ENCODE peak calls at places on chromosomes 1 and 21, in nine cellular contexts. O is retinal pigment epithelial cell; H is psoas muscle; Y is CD8-positive, alpha-beta memory T cell; L is fibroblast of mammary gland; I is body of pancreas; A is A549; B is cardiac fibroblast; P is CD4-positive, alpha-beta memory T cell. R is an unnamed sample.

GRCh38 chr1:244970236-244970652 is 105.9 kb upstream of the HNRNPU start:
- DNase-seq in O (peak), H (peak), Y (no peak), L (peak), I (peak), A (peak), B (no peak), P (peak), R (peak)

GRCh38 chr1:3283849-3284248 is 170.6 kb upstream of the ARHGEF16 start:
- DNase-seq in O (no peak), H (no peak), Y (no peak), L (no peak), I (peak), A (no peak), B (peak), P (no peak), R (no peak)

GRCh38 chr1:117096871-117097842 is 24.4 kb downstream of the TRIM45 start:
- DNase-seq in O (peak), H (no peak), Y (no peak), L (peak), I (no peak), A (no peak), B (peak), P (no peak), R (no peak)

GRCh38 chr1:60281360-60281932 is 207.9 kb upstream of the C1orf87 start:
- DNase-seq in O (peak), H (peak), Y (no peak), L (peak), I (peak), A (peak), B (peak), P (peak), R (peak)

GRCh38 chr1:39228263-39228662 is 23.8 kb downstream of the MACF1 start:
- DNase-seq in O (no peak), H (no peak), Y (no peak), L (no peak), I (no peak), A (no peak), B (no peak), P (no peak), R (no peak)

GRCh38 chr1:44884746-44885145 is 41.7 kb upstream of the PTCH2 start:
- DNase-seq in O (no peak), H (no peak), Y (no peak), L (peak), I (no peak), A (no peak), B (peak), P (no peak), R (no peak)

GRCh38 chr1:29531596-29531995 is 295.3 kb downstream of the PTPRU start:
- DNase-seq in O (no peak), H (no peak), Y (no peak), L (no peak), I (no peak), A (no peak), B (no peak), P (no peak), R (no peak)

GRCh38 chr1:95547000-95547399 is 313.0 kb downstream of the RWDD3 start:
- DNase-seq in O (no peak), H (no peak), Y (no peak), L (no peak), I (no peak), A (no peak), B (no peak), P (no peak), R (peak)

GRCh38 chr1:202968895-202969295 is 1.8 kb upstream of the CYB5R1 start:
- DNase-seq in O (no peak), H (peak), Y (peak), L (peak), I (peak), A (peak), B (peak), P (peak), R (peak)

GRCh38 chr21:38716942-38717341 is 88.8 kb upstream of the ETS2 start:
- DNase-seq in O (no peak), H (no peak), Y (no peak), L (peak), I (no peak), A (no peak), B (no peak), P (no peak), R (peak)

GRCh38 chr1:25549273-25550154 is 6.1 kb downstream of the LDLRAP1 start:
- DNase-seq in O (no peak), H (no peak), Y (peak), L (peak), I (peak), A (no peak), B (peak), P (peak), R (peak)

GRCh38 chr1:155126494-155127104 is 1.1 kb upstream of the EFNA1 start:
- DNase-seq in O (no peak), H (no peak), Y (peak), L (no peak), I (peak), A (peak), B (peak), P (peak), R (peak)

GRCh38 chr1:1044455-1044854 is 24.5 kb downstream of the AGRN start:
- DNase-seq in O (no peak), H (no peak), Y (no peak), L (no peak), I (no peak), A (no peak), B (no peak), P (no peak), R (no peak)

GRCh38 chr1:88608139-88608943 is 75.7 kb upstream of the PKN2 start:
- DNase-seq in O (no peak), H (no peak), Y (peak), L (peak), I (no peak), A (peak), B (peak), P (peak), R (peak)

GRCh38 chr1:94919241-94920030 is 7.5 kb downstream of the CNN3 start:
- DNase-seq in O (no peak), H (no peak), Y (no peak), L (no peak), I (no peak), A (no peak), B (no peak), P (no peak), R (peak)

GRCh38 chr21:35581640-35582039 is 478.7 kb downstream of the SETD4 start:
- DNase-seq in O (no peak), H (no peak), Y (no peak), L (no peak), I (no peak), A (no peak), B (no peak), P (no peak), R (no peak)
- H3K4me3 ChIP-seq in O (no peak), H (no peak), Y (no peak), L (no peak), I (no peak), A (no peak), B (no peak), P (no peak), R (no peak)

GRCh38 chr1:150877220-150877516 is 769 bp upstream of the ARNT start:
- DNase-seq in O (no peak), H (no peak), Y (no peak), L (no peak), I (no peak), A (peak), B (no peak), P (no peak), R (no peak)
- H3K4me3 ChIP-seq in O (peak), H (peak), Y (peak), L (peak), I (no peak), A (peak), B (no peak), P (peak), R (peak)

GRCh38 chr1:236603896-236604217 is 459 bp downstream of the HEATR1 start:
- DNase-seq in O (no peak), H (no peak), Y (no peak), L (peak), I (no peak), A (peak), B (peak), P (no peak), R (peak)
- H3K4me3 ChIP-seq in O (peak), H (peak), Y (peak), L (peak), I (peak), A (peak), B (peak), P (peak), R (peak)

DNA sequence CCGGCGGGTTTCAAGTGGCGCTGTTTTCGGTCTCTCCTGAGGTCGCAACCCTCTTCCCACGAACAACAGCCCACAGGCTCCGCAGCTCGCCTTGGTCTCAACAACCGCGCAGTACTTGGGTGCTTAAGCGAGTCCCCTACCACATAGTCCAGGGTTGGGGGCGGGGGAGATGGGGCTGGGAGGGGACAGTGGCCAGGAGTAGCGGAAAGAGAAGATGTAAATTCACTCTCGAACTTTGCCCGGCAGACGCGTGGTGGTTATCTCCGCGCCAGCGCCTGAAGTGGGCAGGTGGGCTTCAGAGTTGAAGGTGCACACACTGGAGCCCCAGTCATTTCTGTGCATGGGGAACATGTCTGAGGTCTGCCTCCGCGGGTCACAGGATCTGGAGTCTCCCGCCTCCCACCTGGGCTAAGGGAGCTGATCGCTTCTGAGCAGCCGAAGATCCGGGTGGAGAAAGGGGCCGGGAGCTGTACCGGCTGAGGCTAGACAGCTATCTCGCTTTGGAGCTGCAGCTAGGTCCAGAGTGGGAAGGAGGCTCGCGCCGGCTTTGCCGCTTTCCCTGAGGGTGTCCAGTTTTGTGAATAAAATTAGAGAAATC is 4.3 kb upstream of the FOXD2 start:
- DNase-seq in O (no peak), H (no peak), Y (no peak), L (no peak), I (no peak), A (no peak), B (no peak), P (no peak), R (no peak)
- H3K4me3 ChIP-seq in O (no peak), H (peak), Y (no peak), L (peak), I (no peak), A (no peak), B (no peak), P (no peak), R (no peak)

GRCh38 chr21:31986035-31986856 is 113.4 kb downstream of the HUNK start:
- DNase-seq in O (no peak), H (no peak), Y (no peak), L (no peak), I (no peak), A (no peak), B (no peak), P (no peak), R (no peak)
- H3K4me3 ChIP-seq in O (no peak), H (no peak), Y (no peak), L (no peak), I (no peak), A (no peak), B (no peak), P (no peak), R (no peak)

GRCh38 chr1:66445492-66446181 is 88.3 kb upstream of the SGIP1 start:
- DNase-seq in O (no peak), H (no peak), Y (peak), L (no peak), I (no peak), A (no peak), B (no peak), P (peak), R (no peak)
- H3K4me3 ChIP-seq in O (no peak), H (no peak), Y (peak), L (no peak), I (no peak), A (no peak), B (no peak), P (peak), R (no peak)

GRCh38 chr21:14526816-14527689 is 19.1 kb downstream of the SAMSN1 start:
- DNase-seq in O (no peak), H (no peak), Y (no peak), L (no peak), I (no peak), A (no peak), B (no peak), P (peak), R (no peak)
- H3K4me3 ChIP-seq in O (no peak), H (no peak), Y (peak), L (no peak), I (no peak), A (no peak), B (no peak), P (peak), R (no peak)

GRCh38 chr1:9080704-9081291 is 11.4 kb upstream of the SLC2A5 start:
- DNase-seq in O (peak), H (no peak), Y (no peak), L (no peak), I (no peak), A (no peak), B (no peak), P (no peak), R (peak)

GRCh38 chr1:9081473-9081872 is 12.0 kb upstream of the SLC2A5 start:
- DNase-seq in O (no peak), H (no peak), Y (no peak), L (no peak), I (no peak), A (no peak), B (no peak), P (no peak), R (no peak)

GRCh38 chr1:9078949-9079500 is 9.6 kb upstream of the SLC2A5 start:
- DNase-seq in O (no peak), H (no peak), Y (no peak), L (no peak), I (no peak), A (no peak), B (no peak), P (no peak), R (peak)

GRCh38 chr1:9078035-9078948 is 8.9 kb upstream of the SLC2A5 start:
- DNase-seq in O (peak), H (no peak), Y (no peak), L (peak), I (peak), A (peak), B (peak), P (no peak), R (peak)

DNA sequence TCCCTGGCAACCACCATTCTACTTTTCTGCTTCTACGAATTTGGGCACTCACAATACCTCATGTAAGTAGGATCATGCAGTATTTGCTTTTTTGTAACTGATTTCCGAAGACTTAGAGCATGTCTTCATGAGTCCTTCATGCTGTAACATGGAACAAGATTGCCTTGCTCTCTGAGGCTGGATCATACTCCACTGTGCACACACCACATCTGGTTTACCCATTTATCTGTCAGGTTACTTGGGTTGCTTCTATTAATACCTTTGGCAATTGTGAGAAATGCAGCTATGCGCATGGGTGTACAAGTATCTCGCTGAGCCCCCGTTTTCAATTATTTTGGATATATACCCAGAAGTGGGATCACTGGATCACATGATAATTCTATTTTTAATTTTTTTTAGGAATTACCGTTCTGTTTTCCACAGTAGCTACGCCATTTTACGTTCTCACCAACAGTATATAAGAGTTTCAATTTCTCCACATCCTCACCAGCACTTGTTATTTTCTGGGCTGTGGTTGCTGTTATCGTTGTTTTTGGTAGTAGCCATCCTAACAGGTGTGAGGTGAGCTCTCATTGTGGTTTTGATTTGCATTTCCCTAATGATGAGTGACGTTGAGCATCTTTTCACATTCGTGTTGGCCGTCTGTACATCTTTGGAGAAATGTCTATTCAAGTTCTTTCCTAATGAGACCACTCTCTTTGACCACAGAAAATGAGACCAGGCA is 10.7 kb upstream of the SLC2A5 start:
- DNase-seq in O (no peak), H (no peak), Y (no peak), L (no peak), I (no peak), A (no peak), B (no peak), P (no peak), R (no peak)
- H3K4me3 ChIP-seq in O (no peak), H (no peak), Y (no peak), L (no peak), I (no peak), A (no peak), B (no peak), P (no peak), R (no peak)

GRCh38 chr1:22807340-22807739 is 96.7 kb downstream of the EPHB2 start:
- DNase-seq in O (no peak), H (no peak), Y (no peak), L (no peak), I (no peak), A (no peak), B (no peak), P (no peak), R (no peak)

GRCh38 chr1:22810378-22810777 is 99.7 kb downstream of the EPHB2 start:
- DNase-seq in O (no peak), H (no peak), Y (no peak), L (no peak), I (no peak), A (no peak), B (no peak), P (no peak), R (no peak)

GRCh38 chr1:22809783-22810182 is 99.1 kb downstream of the EPHB2 start:
- DNase-seq in O (no peak), H (no peak), Y (no peak), L (no peak), I (no peak), A (no peak), B (no peak), P (no peak), R (no peak)

GRCh38 chr1:22808186-22808845 is 97.7 kb downstream of the EPHB2 start:
- DNase-seq in O (no peak), H (peak), Y (no peak), L (peak), I (no peak), A (no peak), B (peak), P (no peak), R (peak)

GRCh38 chr1:22808846-22809501 is 98.3 kb downstream of the EPHB2 start:
- DNase-seq in O (no peak), H (peak), Y (no peak), L (peak), I (no peak), A (no peak), B (peak), P (no peak), R (peak)
- H3K4me3 ChIP-seq in O (no peak), H (no peak), Y (no peak), L (no peak), I (no peak), A (no peak), B (no peak), P (no peak), R (no peak)

GRCh38 chr1:20684651-20685050 is 23.5 kb upstream of the DDOST start:
- DNase-seq in O (no peak), H (no peak), Y (no peak), L (no peak), I (no peak), A (no peak), B (no peak), P (no peak), R (no peak)
- H3K4me3 ChIP-seq in O (no peak), H (peak), Y (no peak), L (no peak), I (no peak), A (no peak), B (no peak), P (no peak), R (no peak)